ENCODE peak calls at places on chromosome 1, in eight cellular contexts. E is naive B cell; O is stimulated activated CD4-positive, alpha-beta T cell treated with anti-CD3 and anti-CD28 coated beads, Interleukin-1b, Interleukin-23, amount 100 ng/mL, for 24 hours; D is activated effector memory CD4-positive, alpha-beta T cell treated with Interleukin-2 at 50 U/mL for 16 hours; F is T-helper 1 cell; H is fibroblast of villous mesenchyme; L is GM12865; W is renal cortical epithelial cell. U is an unnamed sample.

GRCh38 chr1:48500541-48501440 is 28.8 kb upstream of the SPATA6 start:
- DNase-seq in O (no peak), D (no peak), L (no peak), F (no peak), W (no peak), H (no peak), E (no peak), U (no peak)

GRCh38 chr1:68049941-68050878 is at the start of gene DIRAS3:
- DNase-seq in D (no peak), W (peak; percentile 47), O (no peak), H (peak; percentile 53), E (no peak), L (no peak), F (no peak), U (no peak)

GRCh38 chr1:5119496-5120234 is 465.3 kb downstream of the AJAP1 start:
- DNase-seq in F (no peak), E (no peak), D (no peak), L (no peak), H (no peak), O (no peak), W (no peak), U (peak; percentile 38)

GRCh38 chr1:94351441-94351840 is 66.7 kb upstream of the ABCD3 start:
- DNase-seq in F (no peak), E (no peak), H (no peak), D (no peak), L (no peak), O (no peak), W (no peak), U (no peak)

GRCh38 chr1:212515329-212515760 is 82.6 kb downstream of the NENF start:
- DNase-seq in F (no peak), O (no peak), D (no peak), L (no peak), E (no peak), W (no peak), H (no peak), U (no peak)

GRCh38 chr1:1129309-1129708 is 13.4 kb upstream of the C1orf159 start:
- DNase-seq in L (no peak), F (no peak), E (no peak), D (no peak), W (peak; percentile 44), H (no peak), O (no peak), U (no peak)

GRCh38 chr1:1914842-1915692 is at the start of gene CALML6:
- DNase-seq in O (no peak), F (no peak), H (no peak), D (no peak), E (no peak), W (no peak), L (no peak), U (no peak)

GRCh38 chr1:67737875-67738274 is 52.9 kb downstream of the GADD45A start:
- DNase-seq in O (no peak), W (no peak), E (no peak), F (no peak), H (no peak), L (no peak), D (no peak), U (no peak)

GRCh38 chr1:53275566-53275965 is 37.2 kb upstream of the MAGOH start:
- DNase-seq in L (no peak), O (no peak), H (no peak), W (no peak), F (no peak), D (no peak), E (no peak), U (no peak)

GRCh38 chr1:99645699-99646531 is at the start of gene PALMD:
- DNase-seq in W (peak; percentile 43), F (no peak), L (peak; percentile 11), O (no peak), E (no peak), D (no peak), H (no peak), U (no peak)

GRCh38 chr1:116031299-116031698 is 55.0 kb downstream of the SLC22A15 start:
- DNase-seq in L (no peak), E (no peak), H (no peak), O (no peak), F (no peak), D (no peak), W (no peak), U (no peak)

GRCh38 chr1:168469690-168470089 is 74.1 kb downstream of the XCL2 start:
- DNase-seq in H (peak; percentile 69), W (peak; percentile 62), L (peak; percentile 19), O (no peak), E (no peak), D (peak; percentile 32), F (no peak), U (no peak)

GRCh38 chr1:2099871-2100774 is 49.9 kb downstream of the PRKCZ start:
- DNase-seq in F (no peak), L (no peak), D (no peak), W (no peak), E (no peak), H (peak; percentile 18), O (no peak), U (no peak)

U was measured in Karpas-422.